ENCODE peak calls at places on chromosomes 13 and 19, in four cellular contexts. K, M, N and H are unnamed samples.

GRCh38 chr19:32627714-32628253 is 46.8 kb downstream of the PDCD5 start:
- DNase-seq in K (no peak), N (no peak), M (no peak), H (no peak)

GRCh38 chr13:103403148-103403740 is 337.0 kb upstream of the SLC10A2 start:
- DNase-seq in K (no peak), N (no peak), M (peak), H (no peak)

GRCh38 chr19:10884273-10884672 is 12.9 kb downstream of the CARM1 start:
- DNase-seq in K (peak), N (peak), M (peak), H (peak)

GRCh38 chr13:26971990-26972888 is 199.4 kb downstream of the USP12 start:
- DNase-seq in M (peak), N (no peak), K (peak), H (peak)

GRCh38 chr19:39196320-39196719 is 444 bp upstream of the NCCRP1 start:
- DNase-seq in M (no peak), N (no peak), K (no peak), H (no peak)

GRCh38 chr19:10431943-10432735 is 11.8 kb downstream of the PDE4A start:
- DNase-seq in N (peak), K (peak), M (peak), H (peak)

GRCh38 chr13:42992585-42993122 is 613 bp upstream of the EPSTI1 start:
- DNase-seq in K (no peak), M (no peak), N (no peak), H (no peak)

GRCh38 chr19:45322311-45322710 is 364 bp downstream of the CKM start:
- DNase-seq in K (no peak), N (no peak), M (no peak), H (no peak)

GRCh38 chr13:20126460-20127262 is 34.2 kb downstream of the GJA3 start:
- DNase-seq in K (no peak), N (no peak), M (no peak), H (no peak)

GRCh38 chr13:20129076-20129475 is 31.8 kb downstream of the GJA3 start:
- DNase-seq in K (no peak), M (no peak), N (no peak), H (no peak)

GRCh38 chr13:20128459-20128927 is 32.4 kb downstream of the GJA3 start:
- DNase-seq in K (no peak), N (no peak), M (peak), H (no peak)

GRCh38 chr13:20127263-20127562 is 33.6 kb downstream of the GJA3 start:
- DNase-seq in K (peak), N (no peak), M (no peak), H (peak)

GRCh38 chr13:20127563-20128458 is 33.0 kb downstream of the GJA3 start:
- DNase-seq in K (peak), M (peak), N (peak), H (peak)
- TF ChIP-seq CTCF in K (peak), M (peak), N (peak), H (peak)

GRCh38 chr19:35213678-35214632 is 14.6 kb downstream of the FAM187B start:
- DNase-seq in N (peak), M (peak), K (peak), H (peak)
- H3K4me3 ChIP-seq in N (no peak), M (no peak), K (no peak), H (no peak)

GRCh38 chr13:31200636-31200970 is 828 bp downstream of the B3GLCT start:
- DNase-seq in M (peak), K (no peak), N (peak), H (no peak)
- TF ChIP-seq CTCF in M (no peak), K (no peak), N (no peak), H (no peak)

DNA sequence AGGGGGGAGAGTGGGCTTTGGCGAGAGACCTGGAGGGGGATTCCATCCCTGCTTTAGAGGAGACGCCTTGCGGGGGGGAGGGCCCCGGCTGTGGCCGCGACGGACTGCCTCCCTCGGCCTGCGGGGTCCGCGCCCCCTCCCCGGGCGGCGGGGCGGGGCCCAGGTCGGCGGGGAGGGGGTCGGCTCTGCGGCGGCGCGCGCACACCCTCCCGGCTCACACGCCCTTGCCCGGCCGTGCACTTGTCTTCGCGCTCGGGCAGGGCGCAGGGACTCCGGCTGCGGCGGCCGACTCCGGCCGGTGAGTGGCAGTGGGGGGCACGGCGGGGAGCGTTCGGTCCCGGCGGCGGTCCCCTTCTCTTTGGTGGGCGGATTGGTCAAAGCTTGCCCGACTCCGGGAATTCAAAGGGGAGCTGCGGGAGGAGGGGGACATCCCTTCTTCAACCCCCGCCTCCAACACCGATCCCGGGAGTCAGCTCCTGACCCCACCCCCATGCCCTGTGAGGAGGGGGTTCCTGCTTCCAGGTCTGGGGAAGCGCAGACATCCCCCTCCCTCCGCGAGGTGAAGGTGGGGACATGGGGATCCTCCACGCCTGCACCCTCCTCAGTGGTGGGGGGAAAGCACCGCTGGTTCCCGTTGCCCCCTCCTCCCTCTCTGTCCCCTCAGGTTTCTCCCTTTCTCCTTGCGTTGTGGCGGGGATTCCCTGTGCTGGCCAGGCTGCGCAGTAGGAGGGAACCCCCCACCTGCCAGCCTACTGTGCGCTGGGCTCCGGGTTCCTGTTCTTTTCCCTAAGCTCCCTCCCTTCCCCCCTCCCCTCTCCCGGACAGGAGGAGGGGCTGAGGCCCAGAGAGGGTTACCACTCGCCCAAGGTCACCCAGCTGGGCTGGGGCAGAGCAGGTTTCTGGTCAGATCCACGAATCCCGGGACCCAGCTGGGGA is 14.6 kb upstream of the KCNN1 start:
- DNase-seq in K (no peak), M (no peak), N (no peak), H (no peak)
- H3K4me3 ChIP-seq in K (peak), M (no peak), N (no peak), H (no peak)

DNA sequence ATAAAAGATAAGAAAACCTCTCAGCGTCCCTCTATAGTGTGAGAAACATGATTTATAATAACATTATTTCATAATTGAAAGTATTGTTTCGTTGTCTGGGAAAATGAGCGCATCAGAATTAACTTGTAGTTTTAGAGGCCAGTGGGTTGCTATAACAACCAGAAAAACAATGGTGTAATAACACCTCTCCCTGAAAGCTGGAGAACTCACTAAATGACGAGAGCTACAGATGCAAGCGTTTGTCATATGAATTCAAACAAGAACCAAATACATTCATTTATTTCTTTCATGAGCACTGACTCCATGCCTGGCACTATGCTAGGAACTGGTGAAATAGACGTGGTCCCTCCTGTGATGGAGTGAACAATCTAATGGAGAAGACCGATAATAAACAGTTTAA is 16.3 kb downstream of the KBTBD7 start:
- DNase-seq in K (peak), N (peak), M (no peak), H (peak)
- TF ChIP-seq CTCF in K (no peak), N (no peak), M (no peak), H (no peak)